ENCODE peak calls at places on chromosome 21, in four cellular contexts. U, D, H and S are unnamed samples.

GRCh38 chr21:41568606-41569385 is 60.8 kb upstream of the TMPRSS2 start:
- DNase-seq in U (no peak), D (no peak), H (no peak), S (no peak)

GRCh38 chr21:32520885-32521735 is 64.2 kb downstream of the TCP10L start:
- DNase-seq in U (peak; percentile 99), D (peak; percentile 79), H (no peak), S (peak; percentile 81)

GRCh38 chr21:35281946-35282345 is 232.8 kb upstream of the RUNX1 start:
- DNase-seq in U (no peak), D (no peak), H (no peak), S (no peak)

GRCh38 chr21:32494946-32495703 is 82.6 kb downstream of the EVA1C start:
- DNase-seq in U (peak; percentile 60), D (no peak), H (no peak), S (no peak)

GRCh38 chr21:32727478-32727727 is 410 bp downstream of the SYNJ1 start:
- DNase-seq in U (no peak), D (peak; percentile 39), H (no peak), S (no peak)

GRCh38 chr21:31222142-31222541 is 121.9 kb downstream of the TIAM1 start:
- DNase-seq in U (peak; percentile 55), D (no peak), H (no peak), S (no peak)

GRCh38 chr21:37073417-37074194 is 552 bp downstream of the TTC3 start:
- DNase-seq in U (no peak), D (peak; percentile 67), H (peak; percentile 80), S (peak; percentile 61)

GRCh38 chr21:36806103-36806502 is 107.2 kb downstream of the SIM2 start:
- DNase-seq in U (no peak), D (no peak), H (no peak), S (peak; percentile 29)

GRCh38 chr21:28442624-28443023 is 550.1 kb downstream of the LTN1 start:
- DNase-seq in U (no peak), D (no peak), H (no peak), S (no peak)

GRCh38 chr21:38938343-38938742 is 132.6 kb downstream of the ETS2 start:
- DNase-seq in U (no peak), D (no peak), H (peak; percentile 14), S (no peak)

GRCh38 chr21:22791986-22792560 is 1793.9 kb downstream of the NCAM2 start:
- DNase-seq in U (peak; percentile 16), D (peak; percentile 30), H (peak; percentile 10), S (peak; percentile 10)

GRCh38 chr21:36483095-36483494 is 3.2 kb upstream of the CLDN14 start:
- DNase-seq in U (no peak), D (no peak), H (no peak), S (no peak)

GRCh38 chr21:22575165-22575584 is 1577.0 kb downstream of the NCAM2 start:
- DNase-seq in U (peak; percentile 75), D (no peak), H (no peak), S (peak; percentile 53)

GRCh38 chr21:37365657-37366487 is 701 bp upstream of the DYRK1A start:
- DNase-seq in U (no peak), D (peak; percentile 77), H (peak; percentile 70), S (peak; percentile 60)

DNA sequence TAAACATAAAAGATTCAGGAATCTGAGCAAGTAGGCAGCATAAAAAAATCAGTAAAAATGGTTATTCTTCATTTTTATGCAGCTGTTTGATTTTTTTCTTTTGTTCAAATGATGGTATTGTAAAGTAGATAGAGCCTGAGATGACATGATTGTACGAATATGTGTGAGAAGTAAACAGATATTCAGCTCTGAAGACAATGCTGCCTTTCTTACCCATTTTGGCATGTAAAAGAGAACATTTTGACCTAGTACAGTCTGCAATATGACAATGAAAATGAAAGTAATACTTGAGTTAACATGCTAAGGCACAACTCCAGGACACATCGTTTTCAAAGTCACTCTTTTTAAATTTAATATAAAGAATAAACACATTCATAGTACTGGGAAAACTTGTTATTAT is 95.7 kb upstream of the NCAM2 start:
- DNase-seq in U (no peak), D (no peak), H (no peak), S (peak; percentile 6)
- H3K4me3 ChIP-seq in U (no peak overlapping the region), D (no peak overlapping the region), H (no peak overlapping the region), S (no peak overlapping the region)

GRCh38 chr21:20661745-20662470 is 336.3 kb upstream of the NCAM2 start:
- DNase-seq in U (no peak), D (no peak), H (no peak), S (no peak)

GRCh38 chr21:20662523-20662922 is 335.7 kb upstream of the NCAM2 start:
- DNase-seq in U (no peak), D (no peak), H (no peak), S (peak; percentile 2)

DNA sequence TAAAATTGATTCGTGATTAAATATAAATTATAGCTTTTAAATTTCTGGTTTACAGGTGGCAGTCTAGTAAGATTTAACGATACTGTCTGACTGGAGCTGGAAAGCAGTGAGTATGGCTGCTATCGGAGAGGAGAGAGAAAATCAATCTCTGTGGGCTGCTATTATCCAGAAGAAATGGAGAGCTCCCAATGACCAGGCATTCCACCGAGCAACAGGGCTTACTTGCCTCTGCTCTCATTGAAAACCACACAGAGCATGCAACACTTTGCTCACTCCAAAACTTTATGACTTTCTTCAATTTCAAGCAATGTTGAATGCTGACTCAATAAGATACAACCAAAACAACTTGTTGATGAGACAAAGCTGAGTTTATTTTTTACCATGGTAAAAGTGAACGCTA is 337.0 kb upstream of the NCAM2 start:
- DNase-seq in U (no peak), D (no peak), H (no peak), S (no peak)
- H3K4me3 ChIP-seq in U (no peak overlapping the region), D (no peak overlapping the region), H (no peak overlapping the region), S (no peak overlapping the region)

DNA sequence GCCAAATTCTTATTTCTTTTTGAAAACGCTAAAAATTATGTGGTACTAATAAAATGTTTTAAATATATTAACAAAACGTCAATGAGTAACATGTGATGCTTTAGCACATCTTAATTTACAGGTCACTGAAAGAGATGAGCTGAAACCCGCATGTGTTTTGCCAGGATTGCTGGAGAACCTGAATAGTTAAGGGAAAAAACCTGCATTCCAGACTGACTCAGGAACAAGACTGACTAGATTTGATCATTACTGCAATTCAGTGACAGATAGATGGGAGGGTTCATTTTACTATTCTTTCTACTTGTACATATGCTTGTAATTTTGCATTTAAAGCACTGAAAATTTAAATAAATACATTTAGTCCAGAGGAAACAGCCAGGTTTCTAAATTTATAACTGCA is 71.8 kb downstream of the APP start:
- DNase-seq in U (no peak), D (no peak), H (no peak), S (no peak)
- H3K4me3 ChIP-seq in U (no peak overlapping the region), D (no peak overlapping the region), H (no peak overlapping the region), S (no peak overlapping the region)

GRCh38 chr21:43812139-43812821 is 22.9 kb downstream of the RRP1 start:
- DNase-seq in U (no peak), D (no peak), H (no peak), S (no peak)
- H3K4me3 ChIP-seq in U (no peak overlapping the region), D (no peak overlapping the region), H (no peak overlapping the region), S (peak overlapping the region; percentile 21)

GRCh38 chr21:45638707-45639106 is 4.8 kb upstream of the PCBP3 start:
- DNase-seq in U (no peak), D (no peak), H (no peak), S (no peak)
- H3K4me3 ChIP-seq in U (no peak overlapping the region), D (no peak overlapping the region), H (no peak overlapping the region), S (no peak overlapping the region)

GRCh38 chr21:34091607-34092006 is 18.2 kb downstream of the MRPS6 start:
- DNase-seq in U (no peak), D (no peak), H (no peak), S (no peak)

GRCh38 chr21:34092241-34092921 is 19.0 kb downstream of the MRPS6 start:
- DNase-seq in U (no peak), D (no peak), H (peak; percentile 12), S (no peak)

GRCh38 chr21:34088752-34089151 is 15.4 kb downstream of the MRPS6 start:
- DNase-seq in U (no peak), D (no peak), H (no peak), S (no peak)

GRCh38 chr21:34093083-34093482 is 19.7 kb downstream of the MRPS6 start:
- DNase-seq in U (no peak), D (no peak), H (no peak), S (no peak)

DNA sequence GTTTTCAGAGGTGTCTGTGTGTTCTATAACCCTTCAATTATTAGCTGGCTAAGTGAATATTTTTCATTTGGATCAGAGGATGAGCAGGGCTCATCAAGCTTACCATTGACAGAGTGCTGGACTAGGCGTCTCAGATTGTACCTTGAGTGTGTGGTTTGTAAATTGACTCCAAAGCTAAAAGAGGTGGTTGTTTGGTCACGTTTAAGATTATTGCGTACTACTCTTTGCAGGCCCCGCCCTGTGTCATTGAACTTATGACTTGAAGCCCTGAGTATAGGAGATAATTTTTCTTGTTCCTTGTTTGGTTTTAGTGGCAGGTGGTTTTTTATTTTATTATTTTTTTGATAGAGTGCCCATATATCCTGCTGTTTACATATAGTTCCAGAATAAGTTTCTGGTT is 17.7 kb downstream of the MRPS6 start:
- DNase-seq in U (no peak), D (no peak), H (no peak), S (no peak)
- H3K4me3 ChIP-seq in U (no peak overlapping the region), D (no peak overlapping the region), H (no peak overlapping the region), S (no peak overlapping the region)

GRCh38 chr21:33985117-33986050 is 69.8 kb upstream of the ATP5PO start:
- DNase-seq in U (no peak), D (no peak), H (no peak), S (peak; percentile 25)

GRCh38 chr21:33991091-33991490 is 75.5 kb upstream of the ATP5PO start:
- DNase-seq in U (no peak), D (no peak), H (no peak), S (no peak)

GRCh38 chr21:33989440-33989839 is 73.8 kb upstream of the ATP5PO start:
- DNase-seq in U (no peak), D (no peak), H (no peak), S (no peak)

GRCh38 chr21:33987461-33987860 is 71.9 kb upstream of the ATP5PO start:
- DNase-seq in U (no peak), D (no peak), H (no peak), S (no peak)

GRCh38 chr21:33988237-33988835 is 72.7 kb upstream of the ATP5PO start:
- DNase-seq in U (no peak), D (no peak), H (no peak), S (peak; percentile 18)
- H3K4me3 ChIP-seq in U (no peak overlapping the region), D (no peak overlapping the region), H (no peak overlapping the region), S (no peak overlapping the region)

GRCh38 chr21:16082038-16082816 is 352.4 kb downstream of the USP25 start:
- DNase-seq in U (no peak), D (no peak), H (no peak), S (peak; percentile 44)

GRCh38 chr21:16079830-16080229 is 350.0 kb downstream of the USP25 start:
- DNase-seq in U (no peak), D (no peak), H (no peak), S (no peak)

GRCh38 chr21:16084776-16085364 is 355.1 kb downstream of the USP25 start:
- DNase-seq in U (peak; percentile 22), D (peak; percentile 23), H (no peak), S (peak; percentile 73)

GRCh38 chr21:16078382-16078781 is 348.6 kb downstream of the USP25 start:
- DNase-seq in U (no peak), D (no peak), H (no peak), S (no peak)

DNA sequence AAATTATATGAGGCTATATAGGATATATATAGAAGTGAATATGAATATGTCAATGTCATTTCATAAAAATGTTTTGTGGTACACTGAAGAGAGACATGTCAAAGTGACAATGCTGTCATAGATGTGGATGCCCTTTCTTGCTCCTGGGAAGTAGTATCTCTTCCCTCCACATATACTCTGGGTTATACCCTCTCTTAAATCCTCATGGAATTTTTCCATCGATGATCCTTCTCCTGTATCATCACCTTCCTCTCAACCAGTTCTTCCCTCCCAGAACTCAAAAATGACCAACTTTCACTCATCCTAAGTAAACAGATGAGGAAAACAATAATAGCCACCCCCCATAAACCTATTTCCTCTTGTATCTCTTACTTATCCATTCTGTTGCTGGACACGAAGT is 351.5 kb downstream of the USP25 start:
- DNase-seq in U (no peak), D (no peak), H (no peak), S (no peak)
- H3K4me3 ChIP-seq in U (no peak overlapping the region), D (no peak overlapping the region), H (no peak overlapping the region), S (no peak overlapping the region)